ENCODE peak calls at places on chromosomes 11 and 22, in ten cellular contexts. X is T-helper 9 cell; L is neural crest cell; A is NCI-H774; G is activated T-cell treated with anti-CD3 and anti-CD28 coated beads for 4 hours; J is CD8-positive, alpha-beta T cell; T is lung; E is stomach; C is fibroblast of the aortic adventitia; M is activated naive CD8-positive, alpha-beta T cell treated with anti-CD3 and anti-CD28 coated beads, Interleukin-2, amount 10 ng/mL, durations not matched to agents 7 days and 5 days. P is an unnamed sample.

GRCh38 chr11:125374398-125374797 is 121.7 kb downstream of the FEZ1 start:
- DNase-seq in X (no peak), L (no peak), A (no peak), G (no peak), J (no peak), T (no peak), E (no peak), C (no peak), M (no peak), P (no peak)

GRCh38 chr11:66747480-66747879 is 18.5 kb upstream of the SPTBN2 start:
- DNase-seq in X (no peak), L (no peak), A (no peak), G (no peak), J (no peak), T (no peak), E (no peak), C (no peak), M (no peak), P (no peak)

GRCh38 chr11:84899740-84900139 is 727.4 kb downstream of the DLG2 start:
- DNase-seq in X (no peak), L (no peak), A (no peak), G (no peak), J (no peak), T (no peak), E (no peak), C (no peak), M (no peak), P (no peak)

GRCh38 chr22:24510694-24511625 is 15.8 kb downstream of the UPB1 start:
- DNase-seq in X (no peak), L (no peak), A (no peak), G (no peak), J (no peak), T (no peak), E (peak), C (peak), M (no peak), P (no peak)

GRCh38 chr22:36285017-36285416 is 32.1 kb downstream of the APOL1 start:
- DNase-seq in X (no peak), L (no peak), A (no peak), G (no peak), J (no peak), T (no peak), E (no peak), C (no peak), M (no peak), P (no peak)

GRCh38 chr22:36457688-36458450 is 23.6 kb downstream of the TXN2 start:
- DNase-seq in X (no peak), L (no peak), A (no peak), G (no peak), J (no peak), T (no peak), E (no peak), C (peak), M (no peak), P (no peak)

GRCh38 chr11:94813436-94813720 is 45.2 kb downstream of the AMOTL1 start:
- DNase-seq in X (no peak), L (no peak), A (no peak), G (no peak), J (no peak), T (no peak), E (no peak), C (no peak), M (no peak), P (no peak)

GRCh38 chr11:2271327-2272240 is 1.2 kb upstream of the ASCL2 start:
- DNase-seq in X (no peak), L (no peak), A (no peak), G (no peak), J (no peak), T (peak), E (peak), C (no peak), M (no peak), P (no peak)

GRCh38 chr11:102620858-102621561 is 4.1 kb downstream of the MMP20 start:
- DNase-seq in X (no peak), L (no peak), A (no peak), G (no peak), J (no peak), T (no peak), E (no peak), C (peak), M (no peak), P (no peak)

GRCh38 chr11:4665424-4665823 is 21.6 kb downstream of the OR51E1 start:
- DNase-seq in X (no peak), L (no peak), A (no peak), G (no peak), J (no peak), T (no peak), E (no peak), C (no peak), M (no peak), P (no peak)

GRCh38 chr22:37633082-37633692 is 6.3 kb upstream of the SH3BP1 start:
- DNase-seq in X (no peak), L (no peak), A (no peak), G (no peak), J (peak), T (no peak), E (no peak), C (no peak), M (peak), P (peak)

GRCh38 chr11:113551645-113552044 is 76.4 kb upstream of the DRD2 start:
- DNase-seq in X (no peak), L (no peak), A (no peak), G (no peak), J (no peak), T (no peak), E (no peak), C (no peak), M (no peak), P (no peak)

GRCh38 chr11:119476666-119477331 is 53.8 kb upstream of the THY1 start:
- DNase-seq in X (no peak), L (no peak), A (no peak), G (no peak), J (no peak), T (no peak), E (peak), C (no peak), M (no peak), P (no peak)

GRCh38 chr22:31977141-31977781 is 32.9 kb downstream of the YWHAH start:
- DNase-seq in X (peak), L (peak), A (peak), G (peak), J (peak), T (peak), E (peak), C (peak), M (peak), P (peak)

GRCh38 chr11:72782081-72782920 is 11.5 kb downstream of the STARD10 start:
- DNase-seq in X (no peak), L (no peak), A (peak), G (no peak), J (no peak), T (no peak), E (peak), C (no peak), M (no peak), P (no peak)

GRCh38 chr11:74438681-74439080 is 28.7 kb downstream of the KCNE3 start:
- DNase-seq in X (no peak), L (no peak), A (no peak), G (no peak), J (no peak), T (no peak), E (no peak), C (no peak), M (no peak), P (no peak)

GRCh38 chr11:84396521-84396920 is 1110.4 kb upstream of the CCDC90B start:
- DNase-seq in X (no peak), L (no peak), A (no peak), G (no peak), J (no peak), T (no peak), E (no peak), C (peak), M (no peak), P (no peak)

GRCh38 chr22:17434856-17435255 is 65.6 kb downstream of the CECR2 start:
- DNase-seq in X (no peak), L (no peak), A (no peak), G (no peak), J (no peak), T (no peak), E (no peak), C (no peak), M (no peak), P (no peak)

GRCh38 chr11:44833869-44834452 is 107.2 kb downstream of the TSPAN18 start:
- DNase-seq in X (no peak), L (no peak), A (no peak), G (no peak), J (no peak), T (no peak), E (no peak), C (no peak), M (no peak), P (no peak)

GRCh38 chr11:120383518-120384155 is 47.4 kb downstream of the ARHGEF12 start:
- DNase-seq in X (no peak), L (no peak), A (no peak), G (no peak), J (no peak), T (no peak), E (no peak), C (no peak), M (no peak), P (no peak)

GRCh38 chr11:65594991-65595920 is at the start of gene KCNK7:
- DNase-seq in X (no peak), L (no peak), A (no peak), G (no peak), J (no peak), T (no peak), E (no peak), C (no peak), M (no peak), P (peak)

GRCh38 chr22:24338701-24339451 is 68.2 kb downstream of the SPECC1L start:
- DNase-seq in X (no peak), L (no peak), A (no peak), G (no peak), J (no peak), T (no peak), E (no peak), C (peak), M (no peak), P (no peak)

GRCh38 chr11:17401316-17401715 is 12.9 kb upstream of the KCNJ11 start:
- DNase-seq in X (no peak), L (no peak), A (no peak), G (no peak), J (no peak), T (no peak), E (no peak), C (no peak), M (no peak), P (no peak)

GRCh38 chr11:64381350-64381749 is 22.4 kb downstream of the RPS6KA4 start:
- DNase-seq in X (no peak), L (no peak), A (no peak), G (no peak), J (no peak), T (no peak), E (no peak), C (no peak), M (no peak), P (no peak)

GRCh38 chr11:82864268-82864667 is 36.0 kb downstream of the PRCP start:
- DNase-seq in X (no peak), L (peak), A (peak), G (no peak), J (no peak), T (peak), E (peak), C (peak), M (peak), P (peak)

GRCh38 chr22:44758354-44758969 is 6.1 kb downstream of the ARHGAP8 start:
- DNase-seq in X (no peak), L (no peak), A (no peak), G (no peak), J (no peak), T (no peak), E (no peak), C (peak), M (no peak), P (no peak)

GRCh38 chr22:46732513-46732912 is 5.5 kb downstream of the CERK start:
- DNase-seq in X (no peak), L (no peak), A (no peak), G (no peak), J (no peak), T (no peak), E (no peak), C (no peak), M (no peak), P (no peak)

GRCh38 chr11:12599408-12600143 is 74.6 kb upstream of the TEAD1 start:
- DNase-seq in X (no peak), L (peak), A (peak), G (peak), J (peak), T (peak), E (peak), C (no peak), M (peak), P (peak)

GRCh38 chr11:84345597-84345996 is 1059.4 kb upstream of the CCDC90B start:
- DNase-seq in X (no peak), L (no peak), A (peak), G (no peak), J (no peak), T (no peak), E (no peak), C (no peak), M (no peak), P (no peak)

GRCh38 chr11:86737752-86738151 is 62.6 kb upstream of the PRSS23 start:
- DNase-seq in X (no peak), L (no peak), A (no peak), G (no peak), J (no peak), T (no peak), E (no peak), C (peak), M (no peak), P (no peak)

GRCh38 chr22:19555651-19556050 is 31.4 kb upstream of the CLDN5 start:
- DNase-seq in X (no peak), L (no peak), A (no peak), G (no peak), J (no peak), T (no peak), E (no peak), C (no peak), M (no peak), P (no peak)

GRCh38 chr22:48055185-48055584 is 1292.7 kb downstream of the TBC1D22A start:
- DNase-seq in X (no peak), L (no peak), A (no peak), G (no peak), J (no peak), T (no peak), E (no peak), C (no peak), M (no peak), P (no peak)

GRCh38 chr11:46554205-46555162 is 39.3 kb downstream of the AMBRA1 start:
- DNase-seq in X (no peak), L (no peak), A (no peak), G (no peak), J (no peak), T (no peak), E (no peak), C (peak), M (no peak), P (no peak)

GRCh38 chr11:12008790-12009616 is 577 bp upstream of the DKK3 start:
- DNase-seq in X (peak), L (peak), A (peak), G (no peak), J (no peak), T (no peak), E (peak), C (no peak), M (no peak), P (no peak)

GRCh38 chr11:123197711-123198110 is 2.7 kb upstream of the CLMP start:
- DNase-seq in X (no peak), L (no peak), A (no peak), G (no peak), J (no peak), T (no peak), E (no peak), C (peak), M (no peak), P (no peak)

GRCh38 chr11:66951927-66952337 is 6.3 kb downstream of the PC start:
- DNase-seq in X (no peak), L (no peak), A (peak), G (no peak), J (no peak), T (no peak), E (peak), C (no peak), M (no peak), P (no peak)

GRCh38 chr11:122277553-122277952 is 161.5 kb upstream of the BLID start:
- DNase-seq in X (no peak), L (no peak), A (no peak), G (no peak), J (no peak), T (no peak), E (no peak), C (no peak), M (no peak), P (no peak)

GRCh38 chr11:33018840-33019239 is 3.2 kb downstream of the DEPDC7 start:
- DNase-seq in X (no peak), L (no peak), A (no peak), G (no peak), J (no peak), T (no peak), E (no peak), C (no peak), M (no peak), P (no peak)

GRCh38 chr22:17729561-17729960 is 44.7 kb downstream of the BID start:
- DNase-seq in X (no peak), L (no peak), A (no peak), G (no peak), J (no peak), T (no peak), E (no peak), C (no peak), M (no peak), P (no peak)